ENCODE peak calls at places on chromosomes 1 and 21, in ten cellular contexts. Z is tibial artery, I is pancreas, B is HL-60, Y is fibroblast of pulmonary artery, M is right lobe of liver, U is upper lobe of right lung, R is IMR-90, V is choroid plexus epithelial cell, F is WERI-Rb-1. E is an unnamed sample.

GRCh38 chr1:210358511-210359148 is 29.9 kb downstream of the HHAT start:
- DNase-seq in R (no peak), U (no peak), I (no peak), Z (no peak), V (no peak), M (no peak), Y (no peak), F (no peak), B (no peak), E (no peak)

GRCh38 chr1:218380125-218380977 is 35.2 kb downstream of the TGFB2 start:
- DNase-seq in I (no peak), M (peak), U (no peak), Z (no peak), B (no peak), Y (peak), R (peak), F (no peak), V (peak), E (peak)

GRCh38 chr21:18411565-18411964 is 8.0 kb upstream of the TMPRSS15 start:
- DNase-seq in U (no peak), Z (no peak), F (no peak), I (no peak), R (no peak), V (no peak), B (no peak), M (no peak), Y (no peak), E (no peak)

GRCh38 chr1:924619-925323 is 1.0 kb downstream of the SAMD11 start:
- DNase-seq in I (no peak), Y (peak), M (no peak), U (peak), F (peak), Z (no peak), B (peak), R (peak), V (no peak), E (peak)

GRCh38 chr1:235741294-235741693 is 91.7 kb upstream of the GNG4 start:
- DNase-seq in M (no peak), F (no peak), Y (peak), V (peak), R (peak), I (no peak), Z (no peak), B (no peak), U (no peak), E (peak)

GRCh38 chr21:35428041-35428400 is 378.9 kb upstream of the RUNX1 start:
- DNase-seq in V (peak), U (no peak), B (no peak), Y (peak), M (no peak), I (no peak), R (peak), F (no peak), Z (no peak), E (peak)

GRCh38 chr1:82099170-82099569 is 298.4 kb downstream of the ADGRL2 start:
- DNase-seq in Y (no peak), Z (no peak), I (no peak), B (no peak), V (no peak), F (no peak), R (no peak), U (no peak), M (no peak), E (peak)

GRCh38 chr1:28208818-28209441 is 23.9 kb downstream of the DNAJC8 start:
- DNase-seq in R (peak), U (no peak), M (peak), I (no peak), Y (peak), F (peak), V (peak), Z (no peak), B (peak), E (peak)

GRCh38 chr1:26597629-26598039 is 68.1 kb downstream of the RPS6KA1 start:
- DNase-seq in Z (no peak), U (no peak), Y (peak), B (peak), V (peak), M (no peak), F (no peak), R (peak), I (no peak), E (peak)

GRCh38 chr1:227996187-227996950 is 10.4 kb upstream of the WNT3A start:
- DNase-seq in R (no peak), I (no peak), V (no peak), Y (no peak), Z (no peak), U (peak), B (no peak), M (no peak), F (no peak), E (peak)

GRCh38 chr1:178543291-178543609 is 30.3 kb downstream of the TEX35 start:
- DNase-seq in M (no peak), R (no peak), I (no peak), B (no peak), F (no peak), U (no peak), Z (no peak), Y (no peak), V (no peak), E (no peak)

GRCh38 chr1:205569411-205570172 is 62.2 kb downstream of the ELK4 start:
- DNase-seq in F (peak), U (peak), Y (no peak), V (no peak), Z (peak), R (no peak), B (no peak), I (peak), M (no peak), E (no peak)

GRCh38 chr1:183757061-183757460 is 47.9 kb upstream of the RGL1 start:
- DNase-seq in M (no peak), I (no peak), F (no peak), B (no peak), Y (peak), V (peak), Z (no peak), U (no peak), R (peak), E (peak)

GRCh38 chr21:25772680-25773079 is 37.9 kb downstream of the GABPA start:
- DNase-seq in V (peak), R (no peak), F (no peak), M (no peak), I (no peak), B (peak), Z (no peak), Y (peak), U (no peak), E (no peak)

GRCh38 chr1:209030454-209031167 is 552.9 kb upstream of the CAMK1G start:
- DNase-seq in F (no peak), I (peak), M (no peak), U (no peak), R (no peak), Z (no peak), Y (no peak), B (no peak), V (no peak), E (no peak)

GRCh38 chr1:44701141-44701573 is 26.6 kb downstream of the ARMH1 start:
- DNase-seq in I (no peak), M (no peak), Z (no peak), Y (no peak), V (no peak), B (no peak), R (no peak), F (peak), U (no peak), E (no peak)

GRCh38 chr1:59055908-59056719 is 240.8 kb upstream of the FGGY start:
- DNase-seq in U (no peak), R (no peak), I (no peak), V (no peak), M (no peak), Z (no peak), B (no peak), F (no peak), Y (no peak), E (peak)

GRCh38 chr1:29876902-29877301 is 640.6 kb downstream of the PTPRU start:
- DNase-seq in F (peak), Z (no peak), R (no peak), Y (no peak), I (no peak), M (no peak), V (no peak), U (no peak), B (no peak), E (no peak)

GRCh38 chr1:29878501-29878900 is 642.2 kb downstream of the PTPRU start:
- DNase-seq in Y (no peak), U (no peak), V (no peak), F (no peak), B (no peak), M (no peak), R (no peak), Z (no peak), I (no peak), E (no peak)

GRCh38 chr1:29879217-29879616 is 642.9 kb downstream of the PTPRU start:
- DNase-seq in B (no peak), Y (no peak), F (no peak), I (no peak), Z (no peak), U (no peak), M (no peak), V (no peak), R (no peak), E (no peak)

GRCh38 chr1:29876441-29876840 is 640.1 kb downstream of the PTPRU start:
- DNase-seq in Z (no peak), V (no peak), M (no peak), R (no peak), F (no peak), I (no peak), B (no peak), U (no peak), Y (no peak), E (no peak)

DNA sequence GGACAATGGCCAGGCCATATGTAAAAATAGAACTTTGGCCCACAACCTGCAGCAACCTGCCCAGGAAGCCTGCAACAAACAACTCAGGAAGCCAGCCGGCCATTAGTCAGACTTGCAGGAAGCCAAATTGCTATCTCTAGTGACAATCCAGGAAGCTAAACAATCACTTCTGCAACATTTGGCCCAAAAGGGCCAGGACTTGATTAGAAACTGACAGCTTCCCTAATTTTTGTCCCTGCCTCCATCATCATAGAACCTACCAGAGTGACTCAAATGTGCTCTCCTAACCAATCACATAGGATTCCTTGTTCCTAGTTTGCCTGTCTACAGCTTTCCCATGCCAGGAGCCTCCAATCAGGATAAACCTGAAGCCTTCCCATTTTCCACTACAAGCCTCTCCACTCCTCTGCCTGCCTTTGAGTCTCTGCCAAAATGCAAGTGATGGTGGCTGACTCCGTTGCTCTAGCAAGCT is 639.3 kb downstream of the PTPRU start:
- DNase-seq in Y (peak), I (no peak), R (no peak), V (no peak), M (no peak), F (no peak), B (no peak), U (no peak), Z (no peak), E (peak)
- H3K4me3 ChIP-seq in Y (no peak), I (no peak), R (no peak), V (no peak), M (no peak), F (no peak), B (no peak), U (no peak), Z (no peak), E (no peak)

DNA sequence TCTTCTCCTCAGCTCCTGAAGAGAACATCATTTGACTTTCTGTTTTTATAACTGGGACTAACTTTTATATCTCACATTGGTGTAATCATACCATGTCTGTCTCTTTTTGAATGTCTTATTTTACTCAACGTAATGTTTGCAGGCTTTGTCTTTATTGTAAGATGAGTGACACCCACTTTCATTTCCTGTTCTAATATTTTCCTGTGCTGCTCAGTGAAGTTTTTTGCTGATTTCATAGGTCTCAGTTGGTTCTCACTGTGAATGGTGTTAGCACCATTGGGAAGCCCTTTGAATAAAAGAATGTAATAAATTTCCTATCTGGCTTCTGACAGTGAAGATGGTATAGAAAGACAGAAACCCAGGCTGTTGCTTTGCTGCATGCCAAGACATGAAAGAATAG is 84.0 kb downstream of the RAVER2 start:
- DNase-seq in Y (no peak), Z (no peak), F (no peak), I (no peak), R (no peak), U (no peak), M (no peak), V (peak), B (no peak), E (no peak)
- TF ChIP-seq CTCF in Y (no peak), Z (no peak), F (no peak), I (no peak), R (no peak), U (no peak), M (no peak), V (no peak), B (no peak), E (no peak)

GRCh38 chr1:168725060-168725459 is 3.9 kb downstream of the DPT start:
- DNase-seq in I (no peak), F (no peak), R (no peak), Y (no peak), M (no peak), U (no peak), B (no peak), V (no peak), Z (no peak), E (no peak)
- H3K4me3 ChIP-seq in I (no peak), F (no peak), R (no peak), Y (no peak), M (no peak), U (no peak), B (no peak), V (no peak), Z (no peak), E (no peak)

GRCh38 chr1:201181726-201182125 is 8.9 kb upstream of the IGFN1 start:
- DNase-seq in I (no peak), M (no peak), R (no peak), U (peak), Y (no peak), Z (no peak), B (no peak), V (no peak), F (no peak), E (no peak)
- TF ChIP-seq CTCF in I (no peak), M (no peak), R (no peak), U (no peak), Y (no peak), Z (no peak), B (no peak), V (no peak), F (no peak), E (no peak)

GRCh38 chr1:173420330-173420806 is 56.8 kb upstream of the PRDX6 start:
- DNase-seq in Y (peak), U (peak), M (peak), V (peak), Z (no peak), B (peak), F (peak), I (peak), R (peak), E (peak)
- H3K4me3 ChIP-seq in Y (no peak), U (no peak), M (no peak), V (peak), Z (no peak), B (no peak), F (no peak), I (no peak), R (no peak), E (no peak)

DNA sequence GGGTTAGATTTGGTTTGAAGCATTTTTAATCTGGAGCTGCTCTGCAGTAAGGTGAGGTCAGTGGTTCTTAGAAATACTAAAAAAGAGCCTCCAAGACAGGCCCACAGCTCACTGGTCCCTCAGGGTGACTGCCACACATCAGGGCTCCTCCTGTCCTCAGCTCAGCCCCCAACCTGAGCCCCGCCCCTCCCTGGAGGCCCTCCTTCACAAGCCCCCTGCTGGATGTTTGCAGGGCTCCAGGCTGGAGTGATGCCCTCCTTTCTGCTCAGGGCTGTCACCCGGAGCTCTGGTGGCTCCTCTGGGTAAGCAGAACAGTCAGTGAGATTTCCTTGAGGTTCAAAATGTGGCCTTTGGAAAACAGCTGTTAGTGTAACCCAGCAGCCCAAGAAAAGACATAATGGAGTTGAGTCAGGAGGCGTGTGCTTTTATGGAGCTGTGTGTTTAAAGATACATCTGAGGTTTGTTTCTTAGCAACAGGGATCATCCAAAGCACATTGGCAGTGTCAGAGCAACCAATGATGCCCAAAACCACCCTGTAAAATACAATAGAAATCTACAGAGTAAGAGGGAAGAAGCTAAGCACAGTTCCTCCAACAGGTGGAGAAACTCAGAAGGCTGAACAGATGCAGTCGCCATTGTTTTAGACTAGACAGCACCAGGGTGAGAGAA is 21.4 kb downstream of the STUM start:
- DNase-seq in R (no peak), Y (no peak), B (no peak), I (no peak), U (peak), F (peak), Z (peak), M (no peak), V (no peak), E (no peak)
- TF ChIP-seq CTCF in R (no peak), Y (peak), B (no peak), I (no peak), U (no peak), F (peak), Z (no peak), M (no peak), V (peak), E (peak)

GRCh38 chr1:220928320-220928719 is 49.1 kb downstream of the HLX start:
- DNase-seq in U (no peak), Z (no peak), R (no peak), Y (no peak), V (no peak), F (no peak), I (no peak), M (no peak), B (no peak), E (no peak)

GRCh38 chr1:220925707-220926106 is 46.5 kb downstream of the HLX start:
- DNase-seq in U (no peak), R (no peak), F (no peak), V (no peak), Y (peak), I (no peak), Z (no peak), B (no peak), M (no peak), E (peak)

GRCh38 chr1:220928725-220929297 is 49.6 kb downstream of the HLX start:
- DNase-seq in Z (no peak), I (no peak), V (no peak), U (no peak), R (no peak), M (no peak), Y (no peak), F (no peak), B (no peak), E (no peak)

GRCh38 chr1:220926146-220926545 is 46.9 kb downstream of the HLX start:
- DNase-seq in I (no peak), M (no peak), R (peak), U (no peak), Y (no peak), Z (no peak), V (no peak), F (no peak), B (no peak), E (peak)

DNA sequence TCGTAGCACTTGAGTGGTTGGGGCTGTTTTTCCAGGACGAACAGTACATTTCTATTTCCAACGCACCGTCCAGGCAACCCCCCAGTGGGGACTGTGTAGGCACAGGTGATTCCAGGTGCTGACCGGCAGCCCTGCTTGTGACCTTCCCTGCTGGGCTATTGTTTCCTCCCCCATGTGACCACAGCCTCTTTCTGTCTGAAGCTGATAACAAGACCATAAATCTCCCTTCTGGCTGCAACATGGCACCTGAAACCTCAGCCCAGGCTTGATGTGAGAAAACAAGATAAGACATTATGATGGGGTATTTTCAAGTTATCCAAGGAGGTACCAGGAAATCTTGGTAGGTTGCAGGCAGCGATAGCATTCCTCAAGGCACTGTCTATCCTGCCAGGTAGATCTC is 48.2 kb downstream of the HLX start:
- DNase-seq in Z (no peak), R (no peak), Y (no peak), U (no peak), F (no peak), I (no peak), V (no peak), B (no peak), M (no peak), E (no peak)
- H3K4me3 ChIP-seq in Z (no peak), R (no peak), Y (no peak), U (no peak), F (no peak), I (no peak), V (no peak), B (no peak), M (no peak), E (no peak)

E was measured in fibroblast of the aortic adventitia.